ENCODE peak calls at places on chromosomes 11 and 22, in six cellular contexts. One of them, this sample, is unnamed.

GRCh38 chr22:18091916-18092526 is 14.2 kb downstream of the PEX26 start:
- ATAC-seq in K562: no peak
- ATAC-seq in upper lobe of left lung: peak; percentile 67
- ATAC-seq in A549: peak; percentile 92
- ATAC-seq in GM12878: peak; percentile 64
- ATAC-seq in HepG2: peak; percentile 90
- ATAC-seq in this sample: peak; percentile 84

GRCh38 chr11:6418199-6418957 is 516 bp downstream of the APBB1 start:
- ATAC-seq in A549: peak; percentile 57
- ATAC-seq in GM12878: no peak
- ATAC-seq in upper lobe of left lung: peak; percentile 44
- ATAC-seq in HepG2: peak; percentile 79
- ATAC-seq in K562: no peak
- ATAC-seq in this sample: peak; percentile 40

GRCh38 chr11:37942081-37942480 is 1344.0 kb upstream of the RAG2 start:
- ATAC-seq in GM12878: no peak
- ATAC-seq in HepG2: no peak
- ATAC-seq in upper lobe of left lung: no peak
- ATAC-seq in K562: no peak
- ATAC-seq in A549: no peak
- ATAC-seq in this sample: no peak

GRCh38 chr11:14423633-14424032 is 64.7 kb upstream of the RRAS2 start:
- ATAC-seq in upper lobe of left lung: no peak
- ATAC-seq in A549: no peak
- ATAC-seq in K562: no peak
- ATAC-seq in HepG2: no peak
- ATAC-seq in GM12878: no peak
- ATAC-seq in this sample: no peak

GRCh38 chr11:57637626-57638004 is 12.1 kb downstream of the YPEL4 start:
- ATAC-seq in GM12878: no peak
- ATAC-seq in upper lobe of left lung: peak; percentile 6
- ATAC-seq in A549: peak; percentile 1
- ATAC-seq in K562: no peak
- ATAC-seq in HepG2: no peak
- ATAC-seq in this sample: peak; percentile 8

GRCh38 chr22:31768422-31769059 is 14.7 kb downstream of the DEPDC5 start:
- ATAC-seq in upper lobe of left lung: no peak
- ATAC-seq in A549: no peak
- ATAC-seq in GM12878: peak; percentile 52
- ATAC-seq in K562: no peak
- ATAC-seq in HepG2: no peak
- ATAC-seq in this sample: no peak

GRCh38 chr22:24026056-24026455 is 15.0 kb downstream of the CABIN1 start:
- ATAC-seq in HepG2: no peak
- ATAC-seq in A549: no peak
- ATAC-seq in upper lobe of left lung: no peak
- ATAC-seq in K562: no peak
- ATAC-seq in GM12878: no peak
- ATAC-seq in this sample: no peak

GRCh38 chr11:126375726-126376125 is 20.2 kb downstream of the ST3GAL4 start:
- ATAC-seq in K562: no peak
- ATAC-seq in GM12878: no peak
- ATAC-seq in upper lobe of left lung: no peak
- ATAC-seq in A549: no peak
- ATAC-seq in HepG2: no peak
- ATAC-seq in this sample: no peak

GRCh38 chr22:23847991-23848864 is 9.4 kb upstream of the DERL3 start:
- ATAC-seq in upper lobe of left lung: no peak
- ATAC-seq in A549: no peak
- ATAC-seq in K562: no peak
- ATAC-seq in HepG2: no peak
- ATAC-seq in GM12878: no peak
- ATAC-seq in this sample: no peak

GRCh38 chr11:110381214-110381613 is 48.5 kb upstream of the FDX1 start:
- ATAC-seq in GM12878: no peak
- ATAC-seq in HepG2: no peak
- ATAC-seq in K562: no peak
- ATAC-seq in upper lobe of left lung: no peak
- ATAC-seq in A549: no peak
- ATAC-seq in this sample: no peak

GRCh38 chr11:102832612-102833011 is 10.8 kb downstream of the MMP3 start:
- ATAC-seq in K562: no peak
- ATAC-seq in HepG2: peak; percentile 68
- ATAC-seq in upper lobe of left lung: no peak
- ATAC-seq in A549: no peak
- ATAC-seq in GM12878: no peak
- ATAC-seq in this sample: no peak

GRCh38 chr11:114987171-114987760 is 308.9 kb downstream of the NXPE2 start:
- ATAC-seq in K562: no peak
- ATAC-seq in upper lobe of left lung: no peak
- ATAC-seq in A549: no peak
- ATAC-seq in GM12878: no peak
- ATAC-seq in HepG2: no peak
- ATAC-seq in this sample: no peak

GRCh38 chr11:110174645-110175310 is 81.6 kb downstream of the ZC3H12C start:
- ATAC-seq in upper lobe of left lung: peak; percentile 61
- ATAC-seq in A549: peak; percentile 24
- ATAC-seq in K562: peak; percentile 26
- ATAC-seq in GM12878: no peak
- ATAC-seq in HepG2: peak; percentile 29
- ATAC-seq in this sample: no peak

GRCh38 chr11:69312418-69313399 is 18.8 kb downstream of the MYEOV start:
- ATAC-seq in upper lobe of left lung: no peak
- ATAC-seq in K562: no peak
- ATAC-seq in A549: no peak
- ATAC-seq in HepG2: no peak
- ATAC-seq in GM12878: no peak
- ATAC-seq in this sample: no peak

GRCh38 chr22:48897959-48898358 is 929.7 kb downstream of the BRD1 start:
- ATAC-seq in HepG2: no peak
- ATAC-seq in upper lobe of left lung: no peak
- ATAC-seq in K562: no peak
- ATAC-seq in GM12878: no peak
- ATAC-seq in A549: no peak
- ATAC-seq in this sample: no peak

GRCh38 chr11:36316049-36316448 is 20.0 kb downstream of the PRR5L start:
- ATAC-seq in K562: no peak
- ATAC-seq in HepG2: no peak
- ATAC-seq in upper lobe of left lung: no peak
- ATAC-seq in A549: no peak
- ATAC-seq in GM12878: no peak
- ATAC-seq in this sample: no peak
- TF ChIP-seq EP300 in K562: no peak
- TF ChIP-seq EP300 in HepG2: no peak
- TF ChIP-seq EP300 in upper lobe of left lung: no peak
- TF ChIP-seq EP300 in A549: no peak
- TF ChIP-seq EP300 in GM12878: no peak
- TF ChIP-seq EP300 in this sample: no peak

GRCh38 chr22:44625421-44625760 is 76.6 kb upstream of the PRR5 start:
- ATAC-seq in GM12878: no peak
- ATAC-seq in HepG2: peak; percentile 9
- ATAC-seq in upper lobe of left lung: no peak
- ATAC-seq in K562: no peak
- ATAC-seq in A549: no peak
- ATAC-seq in this sample: no peak

GRCh38 chr22:44624689-44625420 is 77.1 kb upstream of the PRR5 start:
- ATAC-seq in HepG2: no peak
- ATAC-seq in K562: no peak
- ATAC-seq in upper lobe of left lung: no peak
- ATAC-seq in GM12878: no peak
- ATAC-seq in A549: no peak
- ATAC-seq in this sample: no peak

GRCh38 chr22:44628273-44628672 is 73.7 kb upstream of the PRR5 start:
- ATAC-seq in GM12878: no peak
- ATAC-seq in A549: no peak
- ATAC-seq in HepG2: no peak
- ATAC-seq in K562: no peak
- ATAC-seq in upper lobe of left lung: no peak
- ATAC-seq in this sample: no peak

GRCh38 chr22:44627521-44628139 is 74.4 kb upstream of the PRR5 start:
- ATAC-seq in upper lobe of left lung: no peak
- ATAC-seq in GM12878: no peak
- ATAC-seq in HepG2: no peak
- ATAC-seq in K562: no peak
- ATAC-seq in A549: no peak
- ATAC-seq in this sample: no peak

DNA sequence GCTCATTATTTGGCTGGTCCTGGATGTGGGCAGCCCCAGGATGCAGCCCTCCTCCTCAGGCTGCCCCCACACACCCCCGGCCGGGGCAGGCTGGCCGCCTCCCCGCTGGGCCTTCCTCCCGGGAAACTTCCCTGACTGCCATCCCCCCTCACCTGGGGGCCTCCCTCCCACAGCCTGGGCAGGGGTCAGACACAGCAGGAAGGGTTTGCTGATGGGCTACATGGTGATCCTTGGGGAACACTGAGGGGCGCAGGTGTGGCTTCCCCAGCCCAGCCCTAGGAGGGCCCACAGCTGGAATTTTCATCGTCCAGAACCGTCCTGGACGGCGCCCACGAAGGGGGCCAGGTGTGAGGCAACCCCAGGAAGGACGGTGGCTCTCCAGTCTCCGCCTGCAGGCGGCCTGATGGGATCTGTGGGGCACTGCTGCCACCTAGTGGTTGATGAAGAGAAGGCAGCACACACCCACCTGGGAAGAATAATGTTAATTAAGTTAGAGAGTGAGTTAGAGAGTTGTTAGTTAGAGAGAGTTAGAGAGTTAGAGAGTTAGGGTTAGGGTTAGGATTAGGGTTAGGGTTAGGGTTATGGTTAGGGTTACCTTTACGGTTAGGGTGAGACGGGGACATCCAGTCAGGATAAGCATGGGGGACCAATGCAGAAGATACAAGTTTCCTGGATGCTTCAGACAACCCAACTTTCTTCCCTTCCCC is 75.9 kb upstream of the PRR5 start:
- ATAC-seq in A549: peak; percentile 77
- ATAC-seq in GM12878: peak; percentile 94
- ATAC-seq in upper lobe of left lung: peak; percentile 76
- ATAC-seq in HepG2: peak; percentile 81
- ATAC-seq in K562: peak; percentile 88
- ATAC-seq in this sample: peak; percentile 66
- TF ChIP-seq EP300 in A549: no peak
- TF ChIP-seq EP300 in GM12878: no peak
- TF ChIP-seq EP300 in upper lobe of left lung: no peak
- TF ChIP-seq EP300 in HepG2: no peak
- TF ChIP-seq EP300 in K562: no peak
- TF ChIP-seq EP300 in this sample: no peak

DNA sequence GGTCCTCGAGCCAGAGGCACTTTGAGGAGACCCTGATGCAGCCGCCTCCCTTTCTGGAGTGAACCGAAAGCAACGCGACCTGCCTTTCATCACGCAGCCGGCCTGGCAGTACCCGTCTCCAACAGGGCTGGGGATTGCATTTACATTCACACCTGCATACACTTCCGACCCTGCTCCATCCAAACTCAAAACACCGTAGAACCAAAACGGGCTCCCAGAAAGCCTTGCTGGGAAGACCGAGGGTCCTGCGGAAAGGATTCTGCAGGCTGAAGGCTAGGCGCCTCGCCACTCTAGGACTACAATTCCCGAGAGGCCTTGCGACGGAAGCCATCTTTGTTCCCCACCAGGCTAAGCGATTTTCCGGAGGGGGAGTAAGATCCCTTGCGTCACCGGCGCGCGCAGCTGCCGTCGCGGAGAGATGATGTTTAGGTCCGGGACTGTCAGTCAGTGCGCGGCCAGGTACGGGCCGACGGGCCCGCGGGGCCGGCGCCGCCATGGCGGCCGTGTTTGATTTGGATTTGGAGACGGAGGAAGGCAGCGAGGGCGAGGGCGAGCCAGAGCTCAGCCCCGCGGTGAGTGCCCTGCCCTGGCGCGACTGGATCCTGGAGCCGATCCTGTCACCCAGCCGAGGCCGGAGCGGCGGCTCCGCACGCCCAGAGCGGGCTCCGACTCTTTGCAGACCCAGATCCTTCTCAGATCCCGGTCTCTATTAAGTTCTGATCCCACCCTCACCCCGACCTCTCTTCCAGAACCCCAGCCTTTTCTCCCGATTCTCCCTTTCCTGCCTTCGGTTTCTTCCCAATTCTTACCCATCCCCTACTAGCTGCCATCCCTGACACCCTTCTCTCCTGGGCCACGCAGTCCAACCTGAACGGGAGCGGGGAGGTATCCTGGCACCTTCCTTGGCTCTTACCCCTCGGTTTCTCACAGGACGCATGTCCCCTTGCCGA is at the start of gene RPS6KB2:
- ATAC-seq in A549: peak; percentile 90
- ATAC-seq in HepG2: peak; percentile 81
- ATAC-seq in upper lobe of left lung: peak; percentile 97
- ATAC-seq in GM12878: peak; percentile 85
- ATAC-seq in K562: peak; percentile 92
- ATAC-seq in this sample: peak; percentile 93
- TF ChIP-seq EP300 in A549: no peak
- TF ChIP-seq EP300 in HepG2: no peak
- TF ChIP-seq EP300 in upper lobe of left lung: no peak
- TF ChIP-seq EP300 in GM12878: no peak
- TF ChIP-seq EP300 in K562: no peak
- TF ChIP-seq EP300 in this sample: no peak

DNA sequence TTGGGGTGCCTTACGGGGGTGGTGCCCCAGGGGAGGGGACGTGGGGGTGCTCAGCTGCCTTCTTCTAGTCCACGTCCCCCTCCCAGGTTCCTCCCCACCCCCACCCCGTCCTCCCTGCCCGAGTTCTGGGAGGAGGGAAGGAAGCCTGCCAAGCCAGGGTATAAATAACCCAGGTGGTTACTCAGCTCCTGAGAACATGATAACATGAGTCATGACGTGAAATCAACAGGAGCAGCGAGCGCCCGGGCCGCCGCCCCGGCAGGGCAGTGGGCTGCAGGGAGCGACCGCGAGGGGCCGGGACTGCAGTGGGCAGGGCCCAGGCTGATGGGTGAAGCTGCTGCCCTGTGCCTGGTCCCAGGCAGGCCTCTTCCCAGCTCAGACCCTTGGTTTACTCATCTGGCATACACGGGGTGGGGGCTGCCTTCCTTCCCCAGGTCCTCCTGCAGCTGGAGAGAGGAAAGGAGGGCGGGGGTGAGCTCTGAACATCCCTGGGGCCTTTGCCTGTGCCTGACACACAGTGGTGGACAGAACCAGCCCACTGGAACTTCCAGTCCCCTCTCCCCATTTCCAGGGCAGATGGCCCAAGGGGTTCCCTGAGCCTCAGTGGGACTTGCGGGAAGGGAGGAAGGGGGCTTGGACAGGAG is 8.8 kb upstream of the PDGFB start:
- ATAC-seq in HepG2: peak; percentile 18
- ATAC-seq in GM12878: peak; percentile 52
- ATAC-seq in K562: peak; percentile 71
- ATAC-seq in upper lobe of left lung: peak; percentile 11
- ATAC-seq in A549: peak; percentile 87
- ATAC-seq in this sample: peak; percentile 80
- TF ChIP-seq EP300 in HepG2: no peak
- TF ChIP-seq EP300 in GM12878: no peak
- TF ChIP-seq EP300 in K562: no peak
- TF ChIP-seq EP300 in upper lobe of left lung: no peak
- TF ChIP-seq EP300 in A549: no peak
- TF ChIP-seq EP300 in this sample: no peak

GRCh38 chr11:73787643-73788537 is at the start of gene MRPL48:
- ATAC-seq in A549: peak; percentile 99
- ATAC-seq in GM12878: peak; percentile 99
- ATAC-seq in upper lobe of left lung: peak; percentile 98
- ATAC-seq in K562: peak; percentile 93
- ATAC-seq in HepG2: peak; percentile 97
- ATAC-seq in this sample: peak; percentile 98
- TF ChIP-seq EP300 in A549: no peak
- TF ChIP-seq EP300 in GM12878: peak; percentile 7
- TF ChIP-seq EP300 in upper lobe of left lung: no peak
- TF ChIP-seq EP300 in K562: peak; percentile 5
- TF ChIP-seq EP300 in HepG2: peak; percentile 59
- TF ChIP-seq EP300 in this sample: no peak

GRCh38 chr22:50200333-50201190 is at the start of gene SELENOO:
- ATAC-seq in A549: peak; percentile 95
- ATAC-seq in GM12878: peak; percentile 94
- ATAC-seq in upper lobe of left lung: peak; percentile 90
- ATAC-seq in HepG2: peak; percentile 80
- ATAC-seq in K562: peak; percentile 92
- ATAC-seq in this sample: peak; percentile 95
- TF ChIP-seq EP300 in A549: no peak
- TF ChIP-seq EP300 in GM12878: no peak
- TF ChIP-seq EP300 in upper lobe of left lung: no peak
- TF ChIP-seq EP300 in HepG2: no peak
- TF ChIP-seq EP300 in K562: no peak
- TF ChIP-seq EP300 in this sample: no peak